ENCODE peak calls at places on chromosome 5, in four cellular contexts. D, E, L and Z are unnamed samples.

GRCh38 chr5:170296036-170296934 is 1.3 kb downstream of the LCP2 start:
- DNase-seq in D (no peak), E (no peak), L (no peak), Z (no peak)

GRCh38 chr5:60248900-60249299 is 355.4 kb upstream of the PDE4D start:
- DNase-seq in D (peak; percentile 49), E (no peak), L (no peak), Z (no peak)

GRCh38 chr5:27241564-27242257 is 203.3 kb upstream of the CDH9 start:
- DNase-seq in D (no peak), E (no peak), L (no peak), Z (no peak)

GRCh38 chr5:78886650-78887230 is 98.4 kb downstream of the ARSB start:
- DNase-seq in D (no peak), E (no peak), L (no peak), Z (no peak)

GRCh38 chr5:133854554-133854953 is 113.9 kb downstream of the C5orf15 start:
- DNase-seq in D (peak; percentile 30), E (no peak), L (no peak), Z (no peak)

GRCh38 chr5:73381587-73382411 is 66.8 kb downstream of the FOXD1 start:
- DNase-seq in D (peak; percentile 41), E (no peak), L (no peak), Z (no peak)

GRCh38 chr5:138488481-138488945 is 23.2 kb downstream of the EGR1 start:
- DNase-seq in D (no peak), E (peak; percentile 69), L (no peak), Z (no peak)

GRCh38 chr5:181114844-181115778 is 15.9 kb downstream of the OR2V1 start:
- DNase-seq in D (no peak), E (no peak), L (peak; percentile 36), Z (no peak)

GRCh38 chr5:14662721-14663120 is 1.8 kb upstream of the OTULIN start:
- DNase-seq in D (no peak), E (no peak), L (no peak), Z (no peak)

GRCh38 chr5:95963650-95964410 is 2.2 kb upstream of the ELL2 start:
- DNase-seq in D (no peak), E (no peak), L (no peak), Z (no peak)

GRCh38 chr5:111063709-111064322 is 7.7 kb upstream of the TSLP start:
- DNase-seq in D (no peak), E (no peak), L (no peak), Z (no peak)

GRCh38 chr5:78519198-78519941 is 129.2 kb downstream of the LHFPL2 start:
- DNase-seq in D (no peak), E (no peak), L (no peak), Z (no peak)

GRCh38 chr5:36158144-36158543 is 6.2 kb downstream of the SKP2 start:
- DNase-seq in D (no peak), E (no peak), L (no peak), Z (no peak)

GRCh38 chr5:126274396-126274795 is 148.8 kb upstream of the GRAMD2B start:
- DNase-seq in D (no peak), E (no peak), L (no peak), Z (no peak)

GRCh38 chr5:14145356-14146334 is 2.5 kb downstream of the TRIO start:
- DNase-seq in D (peak; percentile 38), E (no peak), L (no peak), Z (no peak)

GRCh38 chr5:56951946-56952691 is at the start of gene MIER3:
- DNase-seq in D (peak; percentile 87), E (peak; percentile 96), L (peak; percentile 90), Z (no peak)

GRCh38 chr5:10977011-10977410 is 216.0 kb upstream of the DAP start:
- DNase-seq in D (no peak), E (no peak), L (no peak), Z (no peak)

GRCh38 chr5:130452744-130453143 is 548.5 kb downstream of the CHSY3 start:
- DNase-seq in D (no peak), E (no peak), L (no peak), Z (no peak)

GRCh38 chr5:108521841-108522506 is 140.1 kb upstream of the FBXL17 start:
- DNase-seq in D (no peak), E (peak; percentile 51), L (no peak), Z (peak; percentile 52)

DNA sequence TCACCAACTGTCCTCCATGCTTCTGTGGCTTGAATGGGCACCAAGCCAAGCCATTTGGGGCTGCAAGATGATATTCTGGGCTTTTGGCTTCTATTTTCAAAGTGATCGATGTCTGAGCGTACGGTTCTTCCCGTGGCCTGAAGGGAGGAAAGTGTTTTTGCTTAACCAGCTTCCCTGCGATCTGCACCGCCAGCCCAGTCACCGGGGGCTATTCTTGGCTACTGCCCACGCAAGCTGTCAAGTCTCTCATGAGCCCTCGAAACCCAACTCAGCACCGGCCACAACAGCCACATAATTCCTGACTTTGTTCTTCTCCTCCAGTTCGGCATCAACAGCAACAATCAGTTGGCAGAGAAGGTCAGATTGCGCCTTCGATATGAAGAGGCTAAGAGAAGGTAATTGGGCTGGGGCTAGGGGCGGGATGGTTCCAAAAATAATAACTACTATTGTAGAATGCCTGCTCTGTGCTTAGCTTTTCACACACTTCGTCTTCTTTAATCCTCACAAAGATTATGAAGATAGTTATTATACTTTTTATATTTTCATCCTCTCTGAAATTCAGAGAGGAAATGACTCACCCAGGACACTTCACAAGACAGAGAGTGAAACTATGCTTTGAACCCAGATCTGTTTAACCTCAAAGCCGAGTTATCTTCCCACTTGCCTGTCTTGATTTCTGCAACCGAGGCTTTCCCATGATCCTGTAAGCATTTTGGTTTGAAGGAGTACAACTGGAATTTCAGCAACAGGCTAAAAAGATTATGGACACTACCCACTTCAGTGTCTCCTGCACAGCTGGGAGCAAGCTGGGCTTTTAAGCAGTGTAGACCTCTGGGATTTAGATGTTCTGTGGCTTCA is 76.4 kb upstream of the RARS1 start:
- DNase-seq in D (no peak), E (no peak), L (no peak), Z (no peak)
- H3K4me3 ChIP-seq in D (no peak overlapping the region), E (no peak overlapping the region), L (no peak overlapping the region), Z (no peak overlapping the region)

DNA sequence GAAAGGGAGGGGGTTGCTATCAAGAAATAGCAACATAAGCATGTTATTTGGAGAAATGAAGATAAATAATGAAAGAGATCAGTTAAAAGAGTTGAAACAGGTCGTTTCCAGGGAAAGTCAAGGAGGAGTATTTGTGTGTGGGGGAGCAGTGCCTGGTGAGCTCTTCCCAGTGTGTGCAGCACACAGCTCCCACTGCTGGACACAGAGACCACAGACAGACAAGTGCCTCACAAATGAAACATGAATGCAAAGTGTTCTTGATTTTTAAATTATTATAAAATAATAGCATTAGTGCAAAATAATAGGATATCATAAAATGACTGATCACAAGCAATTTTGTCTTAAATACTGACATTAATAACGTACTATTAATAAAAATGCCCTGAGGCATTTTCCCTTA is 40.8 kb downstream of the LIFR start:
- DNase-seq in D (no peak), E (no peak), L (no peak), Z (no peak)
- H3K27ac ChIP-seq in D (no peak overlapping the region), E (no peak overlapping the region), L (no peak overlapping the region), Z (no peak overlapping the region)

DNA sequence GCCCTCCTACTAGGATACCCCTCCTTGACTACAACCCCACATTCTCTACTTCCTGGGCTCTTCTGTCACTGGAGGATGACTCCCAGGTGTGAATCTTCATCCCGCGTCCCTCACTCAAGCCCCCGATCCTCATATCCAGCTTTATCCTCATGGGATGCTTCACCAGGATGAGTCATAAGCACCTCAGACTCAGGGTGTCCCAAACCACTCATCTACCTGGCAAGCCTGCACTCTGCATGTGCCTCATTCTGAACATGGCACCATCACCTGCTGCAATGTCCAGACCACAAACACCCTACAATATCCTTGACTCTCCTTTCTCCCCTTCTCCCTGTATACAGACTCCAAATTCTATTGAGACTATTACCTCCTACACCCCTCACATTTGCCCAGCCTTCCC is 1.5 kb upstream of the TGFBI start:
- DNase-seq in D (no peak), E (no peak), L (peak; percentile 13), Z (no peak)
- H3K4me1 ChIP-seq in D (peaks cover 4% of the 10 kb centered on the region), E (peaks cover 7% of the 10 kb centered on the region), L (peaks cover 29% of the 10 kb centered on the region), Z (peaks cover 2% of the 10 kb centered on the region)

GRCh38 chr5:176809544-176810083 is 745 bp upstream of the UNC5A start:
- DNase-seq in D (no peak), E (no peak), L (no peak), Z (no peak)
- H3K4me3 ChIP-seq in D (peak overlapping the region; percentile 53), E (no peak overlapping the region), L (peak overlapping the region; percentile 37), Z (peak overlapping the region; percentile 56)

GRCh38 chr5:177453852-177454396 is 7.3 kb downstream of the PRR7 start:
- DNase-seq in D (no peak), E (no peak), L (peak; percentile 69), Z (no peak)
- H3K27ac ChIP-seq in D (no peak overlapping the region), E (no peak overlapping the region), L (peak overlapping the region; percentile 95), Z (no peak overlapping the region)

GRCh38 chr5:142817961-142818431 is 47.8 kb downstream of the ARHGAP26 start:
- DNase-seq in D (no peak), E (no peak), L (peak; percentile 83), Z (no peak)

GRCh38 chr5:142819292-142819691 is 49.1 kb downstream of the ARHGAP26 start:
- DNase-seq in D (no peak), E (no peak), L (no peak), Z (no peak)

GRCh38 chr5:142820447-142820846 is 50.3 kb downstream of the ARHGAP26 start:
- DNase-seq in D (no peak), E (no peak), L (peak; percentile 79), Z (no peak)

GRCh38 chr5:142821027-142821732 is 51.0 kb downstream of the ARHGAP26 start:
- DNase-seq in D (no peak), E (no peak), L (no peak), Z (no peak)

GRCh38 chr5:142819816-142820215 is 49.6 kb downstream of the ARHGAP26 start:
- DNase-seq in D (no peak), E (no peak), L (no peak), Z (no peak)
- H3K4me1 ChIP-seq in D (peaks cover 48% of the 10 kb centered on the region), E (no peaks in the 10 kb centered on the region), L (peaks cover 58% of the 10 kb centered on the region), Z (peaks cover 7% of the 10 kb centered on the region)

GRCh38 chr5:1315709-1316587 is 21.1 kb upstream of the TERT start:
- DNase-seq in D (peak; percentile 53), E (peak; percentile 60), L (peak; percentile 88), Z (peak; percentile 48)
- H3K4me3 ChIP-seq in D (no peak overlapping the region), E (no peak overlapping the region), L (peak overlapping the region; percentile 15), Z (no peak overlapping the region)